ENCODE peak calls at places on chromosomes 7 and 10, in six cellular contexts. J is uterus, R is transverse colon, W is cardiac fibroblast, T is OCI-LY7, E is Calu3. I is an unnamed sample.

GRCh38 chr10:12605580-12606405 is 256.4 kb downstream of the CAMK1D start:
- DNase-seq in J (peak), R (peak), W (peak), T (peak), E (peak), I (peak)

GRCh38 chr7:100675581-100676350 is 2.2 kb downstream of the GNB2 start:
- DNase-seq in J (peak), R (peak), W (peak), T (peak), E (peak), I (peak)

GRCh38 chr7:140304071-140304799 is 94.1 kb downstream of the SLC37A3 start:
- DNase-seq in J (no peak), R (no peak), W (peak), T (peak), E (no peak), I (peak)

GRCh38 chr10:107733731-107734130 is 569.2 kb upstream of the SORCS1 start:
- DNase-seq in J (no peak), R (no peak), W (no peak), T (no peak), E (no peak), I (no peak)

GRCh38 chr10:77186936-77187335 is 450.7 kb downstream of the KCNMA1 start:
- DNase-seq in J (no peak), R (no peak), W (no peak), T (no peak), E (no peak), I (no peak)

GRCh38 chr7:128740996-128741395 is 1.8 kb downstream of the CALU start:
- DNase-seq in J (no peak), R (no peak), W (peak), T (no peak), E (no peak), I (no peak)

GRCh38 chr7:150476819-150477631 is 26.6 kb downstream of the GIMAP8 start:
- DNase-seq in J (no peak), R (no peak), W (no peak), T (no peak), E (no peak), I (no peak)

GRCh38 chr7:130009848-130010688 is 41.1 kb downstream of the ZC3HC1 start:
- DNase-seq in J (no peak), R (peak), W (peak), T (no peak), E (peak), I (peak)

GRCh38 chr10:108653466-108653865 is 1269.8 kb downstream of the XPNPEP1 start:
- DNase-seq in J (no peak), R (no peak), W (no peak), T (no peak), E (no peak), I (no peak)

GRCh38 chr10:32927750-32928149 is 30.3 kb downstream of the ITGB1 start:
- DNase-seq in J (no peak), R (no peak), W (no peak), T (no peak), E (no peak), I (no peak)

GRCh38 chr7:20350518-20350951 is 19.8 kb downstream of the ITGB8 start:
- DNase-seq in J (peak), R (peak), W (peak), T (no peak), E (no peak), I (no peak)

GRCh38 chr10:11533328-11533781 is 78.1 kb downstream of the USP6NL start:
- DNase-seq in J (no peak), R (no peak), W (peak), T (peak), E (peak), I (no peak)

DNA sequence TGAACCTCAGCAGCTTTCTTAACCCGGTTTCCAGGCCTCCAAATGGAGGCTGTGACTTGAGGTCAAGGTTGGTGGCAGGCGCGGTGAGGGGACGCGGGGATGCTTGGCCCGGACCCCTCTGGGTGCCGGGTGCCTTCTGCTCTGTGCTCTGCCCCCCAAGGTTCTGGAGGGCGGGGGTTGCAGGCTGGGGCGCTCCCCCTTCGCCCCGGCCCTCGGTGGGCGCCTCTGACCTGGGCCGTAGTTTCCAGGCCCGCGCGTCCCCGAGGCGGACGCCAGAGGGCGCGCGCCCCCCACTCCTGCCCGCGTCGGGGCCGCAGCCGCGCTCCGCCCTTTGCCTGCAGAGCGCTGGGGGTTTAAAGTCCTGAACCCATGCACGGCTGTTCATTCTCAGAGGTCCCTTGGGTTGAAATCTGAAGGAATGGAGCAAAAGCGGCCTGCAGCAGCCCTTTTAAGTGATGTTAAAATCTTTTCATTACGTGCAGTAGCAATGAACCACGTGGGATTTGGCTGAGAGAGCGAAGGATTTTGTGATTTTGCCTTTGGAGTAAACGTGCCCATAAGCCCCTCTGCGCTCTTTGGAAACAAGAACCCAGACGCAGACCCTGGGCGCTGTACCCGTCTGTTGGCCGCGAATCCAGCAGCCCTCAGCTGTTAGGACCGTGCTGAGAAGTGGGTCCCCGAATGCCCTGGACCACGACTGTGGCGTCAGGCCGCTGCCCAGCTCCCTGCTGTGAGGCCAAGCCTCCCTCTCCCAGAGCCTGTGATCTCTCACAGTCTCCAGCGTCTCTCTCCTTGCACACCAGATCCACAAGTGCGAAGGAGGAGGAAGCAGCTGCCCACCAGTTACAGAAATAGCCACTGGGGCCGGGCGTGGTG is 135.0 kb downstream of the ACTR3B start:
- DNase-seq in J (no peak), R (no peak), W (peak), T (peak), E (peak), I (no peak)
- TF ChIP-seq CTCF in J (peak), R (peak), W (peak), T (peak), E (peak), I (peak)

GRCh38 chr7:43516581-43517342 is 66.1 kb upstream of the STK17A start:
- DNase-seq in J (no peak), R (no peak), W (no peak), T (no peak), E (no peak), I (no peak)
- TF ChIP-seq CTCF in J (no peak), R (no peak), W (no peak), T (no peak), E (no peak), I (no peak)

GRCh38 chr7:23514755-23515154 is 17.0 kb downstream of the TRA2A start:
- DNase-seq in J (no peak), R (no peak), W (no peak), T (no peak), E (no peak), I (no peak)

GRCh38 chr7:23523486-23524075 is 8.2 kb downstream of the TRA2A start:
- DNase-seq in J (no peak), R (no peak), W (no peak), T (no peak), E (no peak), I (no peak)

GRCh38 chr7:23524473-23524872 is 7.3 kb downstream of the TRA2A start:
- DNase-seq in J (no peak), R (no peak), W (no peak), T (no peak), E (no peak), I (no peak)

GRCh38 chr7:23520582-23520981 is 11.2 kb downstream of the TRA2A start:
- DNase-seq in J (no peak), R (no peak), W (no peak), T (no peak), E (peak), I (no peak)
- TF ChIP-seq CTCF in J (no peak), R (no peak), W (peak), T (peak), E (no peak), I (no peak)

GRCh38 chr7:149071182-149071635 is 19.3 kb downstream of the ZNF786 start:
- DNase-seq in J (no peak), R (no peak), W (no peak), T (no peak), E (no peak), I (no peak)

GRCh38 chr7:149070372-149071140 is 20.0 kb downstream of the ZNF786 start:
- DNase-seq in J (no peak), R (no peak), W (no peak), T (no peak), E (no peak), I (no peak)

GRCh38 chr7:149074116-149074885 is 16.2 kb downstream of the ZNF786 start:
- DNase-seq in J (no peak), R (no peak), W (no peak), T (no peak), E (no peak), I (no peak)

GRCh38 chr7:149072438-149072775 is 18.1 kb downstream of the ZNF786 start:
- DNase-seq in J (no peak), R (no peak), W (no peak), T (no peak), E (no peak), I (no peak)

DNA sequence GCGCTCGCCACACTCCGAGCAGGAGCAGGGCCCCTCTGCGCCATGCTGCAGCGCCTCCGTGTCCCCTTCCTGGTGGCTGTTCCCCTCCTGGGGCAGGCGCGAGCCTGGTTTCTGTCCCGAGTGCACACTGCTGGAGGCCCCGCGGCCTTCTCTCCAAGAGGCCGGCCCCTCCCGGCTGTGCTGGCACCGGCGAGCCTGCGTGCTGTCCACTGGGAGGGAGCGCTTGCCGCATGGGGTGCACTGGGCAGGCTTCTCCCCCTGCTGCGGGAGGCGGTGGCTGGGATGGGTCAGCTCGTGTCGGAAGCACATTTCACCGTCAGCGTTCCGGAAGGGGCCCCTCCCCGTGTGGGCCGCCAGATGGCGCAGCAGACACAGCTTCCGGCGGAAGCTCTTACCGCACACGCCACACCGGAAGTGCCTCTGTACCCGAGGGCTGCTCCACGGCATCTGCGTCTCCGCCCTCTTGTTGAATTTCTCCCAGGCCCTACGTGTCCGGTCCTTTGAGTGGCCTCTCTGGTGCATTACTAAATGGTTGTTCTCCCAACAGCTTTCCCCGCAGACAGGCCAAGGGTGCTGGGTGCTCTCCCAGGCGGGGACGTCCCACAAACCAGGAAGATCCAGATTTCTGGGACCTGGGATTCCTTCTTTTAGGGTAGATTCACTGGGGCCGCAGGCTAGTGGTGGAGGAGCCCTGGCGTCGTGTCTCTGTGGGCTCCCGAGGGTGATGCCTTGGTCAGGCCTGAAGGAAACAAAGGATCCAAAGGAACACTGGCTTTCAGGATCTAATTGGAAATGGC is 18.7 kb downstream of the ZNF786 start:
- DNase-seq in J (no peak), R (no peak), W (no peak), T (no peak), E (no peak), I (no peak)
- TF ChIP-seq CTCF in J (no peak), R (no peak), W (peak), T (no peak), E (no peak), I (no peak)

GRCh38 chr10:43667317-43667731 is 18.6 kb upstream of the ZNF32 start:
- DNase-seq in J (no peak), R (no peak), W (peak), T (no peak), E (no peak), I (no peak)
- TF ChIP-seq CTCF in J (peak), R (peak), W (peak), T (no peak), E (no peak), I (no peak)

GRCh38 chr10:81886939-81887338 is 11.9 kb downstream of the NRG3 start:
- DNase-seq in J (no peak), R (no peak), W (no peak), T (no peak), E (no peak), I (no peak)
- TF ChIP-seq CTCF in J (no peak), R (no peak), W (no peak), T (no peak), E (no peak), I (no peak)

GRCh38 chr7:131654249-131654558 is 97.8 kb upstream of the PODXL start:
- DNase-seq in J (no peak), R (no peak), W (no peak), T (no peak), E (no peak), I (no peak)
- TF ChIP-seq CTCF in J (no peak), R (no peak), W (no peak), T (no peak), E (no peak), I (no peak)

GRCh38 chr10:117175215-117175900 is 21.9 kb upstream of the KCNK18 start:
- DNase-seq in J (no peak), R (peak), W (no peak), T (no peak), E (no peak), I (peak)
- TF ChIP-seq CTCF in J (no peak), R (no peak), W (no peak), T (peak), E (no peak), I (no peak)

GRCh38 chr7:30027065-30027456 is 559 bp upstream of the FKBP14 start:
- DNase-seq in J (no peak), R (no peak), W (peak), T (peak), E (peak), I (peak)

GRCh38 chr7:30028749-30029635 is 780 bp downstream of the PLEKHA8 start:
- DNase-seq in J (no peak), R (no peak), W (peak), T (peak), E (peak), I (no peak)

GRCh38 chr7:30032310-30033125 is 4.3 kb downstream of the PLEKHA8 start:
- DNase-seq in J (no peak), R (no peak), W (peak), T (peak), E (no peak), I (no peak)

GRCh38 chr7:30027915-30028748 is at the start of gene PLEKHA8:
- DNase-seq in J (peak), R (peak), W (peak), T (peak), E (peak), I (peak)

DNA sequence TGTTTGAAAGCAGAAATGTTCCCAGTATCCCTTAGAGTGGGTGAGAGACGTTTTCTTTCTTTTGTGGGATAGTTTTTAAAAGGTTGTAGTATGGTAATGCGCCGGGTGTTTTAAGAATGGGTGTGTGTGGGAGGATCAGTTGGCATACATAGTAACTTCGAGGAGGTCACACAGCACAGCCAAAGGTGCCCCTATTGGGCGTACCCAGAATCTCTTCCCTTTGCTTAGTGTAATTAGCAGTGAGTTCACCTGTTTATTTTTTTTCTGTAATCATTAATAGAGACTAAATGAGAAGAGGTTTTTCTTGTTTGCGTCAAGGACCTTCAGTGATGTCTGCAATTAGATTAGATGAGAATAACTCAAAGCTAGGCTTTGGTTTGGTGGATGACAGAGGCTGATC is 1.5 kb downstream of the PLEKHA8 start:
- DNase-seq in J (no peak), R (no peak), W (no peak), T (peak), E (peak), I (no peak)
- TF ChIP-seq CTCF in J (no peak), R (no peak), W (no peak), T (peak), E (peak), I (peak)